ENCODE peak calls at places on chromosome 10, in five cellular contexts. One of them, this sample, is unnamed.

GRCh38 chr10:43299579-43299978 is 32.7 kb upstream of the RASGEF1A start:
- DNase-seq in EH: no peak
- DNase-seq in tibial artery: no peak
- DNase-seq in neural crest cell: no peak
- DNase-seq in D721Med: no peak
- DNase-seq in this sample: no peak

GRCh38 chr10:12707461-12708185 is 293.9 kb downstream of the CCDC3 start:
- DNase-seq in EH: peak
- DNase-seq in tibial artery: peak
- DNase-seq in neural crest cell: peak
- DNase-seq in D721Med: no peak
- DNase-seq in this sample: peak

GRCh38 chr10:32005050-32005449 is 51.2 kb downstream of the KIF5B start:
- DNase-seq in EH: peak
- DNase-seq in tibial artery: no peak
- DNase-seq in neural crest cell: peak
- DNase-seq in D721Med: no peak
- DNase-seq in this sample: peak

GRCh38 chr10:127991543-127992255 is 84.8 kb downstream of the PTPRE start:
- DNase-seq in EH: no peak
- DNase-seq in tibial artery: no peak
- DNase-seq in neural crest cell: no peak
- DNase-seq in D721Med: no peak
- DNase-seq in this sample: no peak

GRCh38 chr10:90775351-90776028 is 82.3 kb downstream of the HTR7 start:
- DNase-seq in EH: peak
- DNase-seq in tibial artery: peak
- DNase-seq in neural crest cell: no peak
- DNase-seq in D721Med: no peak
- DNase-seq in this sample: no peak

GRCh38 chr10:5490032-5490431 is 9.3 kb downstream of the CALML5 start:
- DNase-seq in EH: no peak
- DNase-seq in tibial artery: no peak
- DNase-seq in neural crest cell: no peak
- DNase-seq in D721Med: no peak
- DNase-seq in this sample: no peak

GRCh38 chr10:116097239-116097751 is 175.7 kb downstream of the GFRA1 start:
- DNase-seq in EH: no peak
- DNase-seq in tibial artery: no peak
- DNase-seq in neural crest cell: no peak
- DNase-seq in D721Med: no peak
- DNase-seq in this sample: no peak

GRCh38 chr10:60820093-60820769 is 42.0 kb downstream of the CDK1 start:
- DNase-seq in EH: peak
- DNase-seq in tibial artery: no peak
- DNase-seq in neural crest cell: no peak
- DNase-seq in D721Med: no peak
- DNase-seq in this sample: no peak

GRCh38 chr10:36538945-36539586 is 586.3 kb upstream of the ANKRD30A start:
- DNase-seq in EH: peak
- DNase-seq in tibial artery: no peak
- DNase-seq in neural crest cell: no peak
- DNase-seq in D721Med: no peak
- DNase-seq in this sample: peak

This sample was measured in KG1.